ENCODE peak calls at places on chromosomes 5 and 9, in four cellular contexts. N, K, E and Q are unnamed samples.

GRCh38 chr5:69368458-69369368 is 607 bp downstream of the AK6 start:
- DNase-seq in N (no peak), K (no peak), E (peak), Q (no peak)

GRCh38 chr5:34847056-34847455 is 8.1 kb downstream of the TTC23L start:
- DNase-seq in N (no peak), K (no peak), E (no peak), Q (no peak)

GRCh38 chr9:26813247-26813646 is 79.4 kb downstream of the CAAP1 start:
- DNase-seq in N (no peak), K (no peak), E (no peak), Q (no peak)

GRCh38 chr5:126680215-126680817 is 79.6 kb downstream of the PHAX start:
- DNase-seq in N (no peak), K (no peak), E (peak), Q (no peak)

GRCh38 chr5:11851965-11852745 is 52.1 kb downstream of the CTNND2 start:
- DNase-seq in N (no peak), K (no peak), E (no peak), Q (no peak)

GRCh38 chr5:144315994-144316634 is 145.4 kb downstream of the KCTD16 start:
- DNase-seq in N (no peak), K (no peak), E (no peak), Q (no peak)

GRCh38 chr9:98861881-98862501 is 54.5 kb downstream of the GALNT12 start:
- DNase-seq in N (peak), K (peak), E (no peak), Q (peak)

GRCh38 chr5:38607396-38607795 is 51.0 kb upstream of the LIFR start:
- DNase-seq in N (peak), K (no peak), E (no peak), Q (no peak)

GRCh38 chr9:136721339-136722092 is 9.1 kb downstream of the DIPK1B start:
- DNase-seq in N (no peak), K (no peak), E (no peak), Q (no peak)

GRCh38 chr5:52893105-52893504 is 96.0 kb upstream of the ITGA2 start:
- DNase-seq in N (no peak), K (no peak), E (no peak), Q (no peak)

GRCh38 chr5:157370967-157371366 is 89.0 kb upstream of the NIPAL4 start:
- DNase-seq in N (no peak), K (no peak), E (no peak), Q (no peak)

GRCh38 chr9:106731910-106732309 is 131.1 kb upstream of the ZNF462 start:
- DNase-seq in N (no peak), K (no peak), E (no peak), Q (no peak)

GRCh38 chr5:149060325-149060724 is 2.5 kb downstream of the SH3TC2 start:
- DNase-seq in N (no peak), K (no peak), E (no peak), Q (peak)

GRCh38 chr5:79791843-79792242 is 102.2 kb downstream of the CMYA5 start:
- DNase-seq in N (peak), K (no peak), E (no peak), Q (no peak)

GRCh38 chr9:103894184-103894583 is 199.9 kb upstream of the SMC2 start:
- DNase-seq in N (no peak), K (no peak), E (no peak), Q (no peak)

GRCh38 chr5:169688106-169688505 is 51.0 kb downstream of the DOCK2 start:
- DNase-seq in N (no peak), K (no peak), E (no peak), Q (no peak)

GRCh38 chr9:124132671-124133147 is 121.1 kb downstream of the LHX2 start:
- DNase-seq in N (no peak), K (no peak), E (no peak), Q (no peak)

GRCh38 chr9:89705651-89706050 is 100.8 kb downstream of the GADD45G start:
- DNase-seq in N (no peak), K (no peak), E (no peak), Q (no peak)

GRCh38 chr9:87198716-87199115 is 251.4 kb upstream of the GAS1 start:
- DNase-seq in N (no peak), K (no peak), E (no peak), Q (no peak)

GRCh38 chr9:128362774-128363173 is 8.4 kb upstream of the URM1 start:
- DNase-seq in N (no peak), K (no peak), E (no peak), Q (no peak)

GRCh38 chr5:84487963-84488362 is 103.3 kb upstream of the EDIL3 start:
- DNase-seq in N (no peak), K (no peak), E (no peak), Q (peak)

GRCh38 chr9:87816041-87816440 is 66.6 kb upstream of the SPATA31E1 start:
- DNase-seq in N (no peak), K (no peak), E (no peak), Q (peak)

DNA sequence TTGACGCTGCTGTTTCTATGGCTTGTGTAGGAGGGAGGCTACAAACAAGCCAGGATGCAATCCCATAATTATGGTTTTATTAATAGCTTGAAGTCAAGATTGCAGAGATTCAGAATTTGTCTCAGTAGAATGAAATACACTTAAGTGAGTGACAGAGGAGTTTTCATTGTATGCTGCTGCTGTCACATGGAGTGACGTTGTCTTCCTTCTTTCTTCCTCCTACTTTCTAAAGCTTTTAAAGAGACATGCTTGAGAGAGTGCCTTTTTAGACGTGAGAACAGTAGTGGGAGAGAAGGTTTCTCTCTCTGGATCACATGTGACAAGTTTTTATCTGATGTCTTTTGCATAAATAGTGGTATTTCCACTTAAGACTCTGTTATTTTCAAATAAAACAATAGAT is 48.9 kb downstream of the MACIR start:
- DNase-seq in N (no peak), K (no peak), E (no peak), Q (no peak)
- H3K4me3 ChIP-seq in N (no peak), K (no peak), E (no peak), Q (no peak)

GRCh38 chr5:119435436-119436132 is 16.7 kb upstream of the HSD17B4 start:
- DNase-seq in N (no peak), K (no peak), E (peak), Q (peak)
- TF ChIP-seq CTCF in N (peak), K (peak), E (peak), Q (peak)

GRCh38 chr5:40397976-40398375 is 281.7 kb upstream of the PTGER4 start:
- DNase-seq in N (no peak), K (no peak), E (no peak), Q (no peak)

GRCh38 chr5:40391642-40392041 is 288.1 kb upstream of the PTGER4 start:
- DNase-seq in N (no peak), K (no peak), E (no peak), Q (no peak)

GRCh38 chr5:40395241-40395640 is 284.5 kb upstream of the PTGER4 start:
- DNase-seq in N (peak), K (no peak), E (no peak), Q (no peak)

GRCh38 chr5:40396312-40396711 is 283.4 kb upstream of the PTGER4 start:
- DNase-seq in N (no peak), K (no peak), E (no peak), Q (no peak)

GRCh38 chr5:40394715-40395114 is 285.0 kb upstream of the PTGER4 start:
- DNase-seq in N (no peak), K (no peak), E (no peak), Q (no peak)
- H3K4me3 ChIP-seq in N (no peak), K (no peak), E (no peak), Q (no peak)

DNA sequence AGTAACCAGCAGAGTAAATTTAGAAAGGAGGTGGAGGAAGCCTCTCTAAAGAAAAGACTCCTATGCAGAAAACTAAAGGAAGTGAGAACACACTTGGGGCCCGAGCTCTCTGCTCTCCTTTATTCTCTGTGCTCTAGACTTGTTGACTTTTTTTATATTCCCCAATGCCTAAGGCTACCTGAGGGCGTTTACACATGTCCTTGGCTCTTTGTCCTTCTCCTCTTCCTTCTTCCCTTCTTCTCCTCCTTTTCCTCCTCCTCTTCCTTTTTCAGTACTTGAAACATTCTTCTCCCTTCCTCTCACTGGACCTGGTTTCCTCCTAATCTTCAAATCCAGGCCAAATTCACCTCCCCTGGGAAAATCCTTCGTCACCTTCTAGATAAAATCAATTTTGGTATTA is 256.4 kb upstream of the TRPC7 start:
- DNase-seq in N (no peak), K (no peak), E (no peak), Q (no peak)
- TF ChIP-seq CTCF in N (no peak), K (no peak), E (no peak), Q (no peak)

DNA sequence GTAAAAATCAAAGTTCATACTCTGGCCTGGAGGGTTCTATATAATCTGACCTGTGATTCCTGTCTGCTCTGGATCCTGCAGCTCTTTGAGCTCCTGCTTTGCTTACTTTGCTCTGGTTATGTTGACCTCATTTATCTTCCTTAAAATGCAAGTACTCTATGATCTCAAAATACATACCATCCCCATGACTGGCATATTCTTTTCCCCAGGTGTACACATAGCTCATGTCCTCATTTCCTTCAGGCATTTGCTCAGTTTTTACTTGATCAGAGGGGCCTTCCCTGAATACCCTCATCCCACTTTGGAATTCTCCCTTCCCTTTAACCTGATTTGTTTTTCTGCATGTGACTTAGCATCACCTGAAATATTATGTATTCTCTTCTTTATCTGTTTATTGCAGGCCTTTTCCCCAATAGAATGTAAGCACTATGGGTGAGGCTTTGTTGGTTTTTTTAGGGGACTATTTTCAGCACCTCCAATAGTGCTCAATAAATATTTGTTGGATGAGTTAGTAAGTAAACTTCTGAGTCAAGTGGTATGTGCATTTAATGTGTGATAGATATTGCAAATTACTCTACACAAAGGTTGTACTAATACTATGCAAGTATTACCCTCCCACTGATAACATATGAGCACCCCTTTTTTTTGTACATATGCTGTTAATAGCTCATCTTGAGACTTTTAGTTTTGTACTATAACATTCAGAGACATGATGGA is 211.5 kb downstream of the NMUR2 start:
- DNase-seq in N (no peak), K (no peak), E (no peak), Q (no peak)
- H3K4me3 ChIP-seq in N (no peak), K (no peak), E (no peak), Q (no peak)